ENCODE peak calls at places on chromosomes 1 and 21, in five cellular contexts. One of them, this sample, is unnamed.

GRCh38 chr1:67761054-67761453 is 72.2 kb downstream of the GNG12 start:
- DNase-seq in pancreas: no peak
- DNase-seq in heart right ventricle: no peak
- DNase-seq in sigmoid colon: no peak
- DNase-seq in brain microvascular endothelial cell: no peak
- DNase-seq in this sample: no peak

GRCh38 chr1:118821801-118822200 is 166.3 kb downstream of the TBX15 start:
- DNase-seq in pancreas: no peak
- DNase-seq in brain microvascular endothelial cell: no peak
- DNase-seq in sigmoid colon: no peak
- DNase-seq in heart right ventricle: no peak
- DNase-seq in this sample: no peak

GRCh38 chr1:55298167-55298894 is 83.2 kb upstream of the USP24 start:
- DNase-seq in heart right ventricle: no peak
- DNase-seq in sigmoid colon: no peak
- DNase-seq in pancreas: no peak
- DNase-seq in brain microvascular endothelial cell: no peak
- DNase-seq in this sample: no peak

GRCh38 chr1:161440312-161440894 is 64.9 kb upstream of the FCGR2A start:
- DNase-seq in brain microvascular endothelial cell: no peak
- DNase-seq in heart right ventricle: peak
- DNase-seq in sigmoid colon: peak
- DNase-seq in pancreas: peak
- DNase-seq in this sample: no peak

GRCh38 chr1:40922969-40923368 is 56.5 kb upstream of the CTPS1 start:
- DNase-seq in heart right ventricle: no peak
- DNase-seq in brain microvascular endothelial cell: no peak
- DNase-seq in sigmoid colon: peak
- DNase-seq in pancreas: no peak
- DNase-seq in this sample: no peak

GRCh38 chr1:44787506-44787905 is 464 bp downstream of the BEST4 start:
- DNase-seq in pancreas: no peak
- DNase-seq in sigmoid colon: no peak
- DNase-seq in brain microvascular endothelial cell: no peak
- DNase-seq in heart right ventricle: no peak
- DNase-seq in this sample: no peak

GRCh38 chr1:145885738-145886287 is at the start of gene ANKRD35:
- DNase-seq in pancreas: peak
- DNase-seq in sigmoid colon: peak
- DNase-seq in brain microvascular endothelial cell: peak
- DNase-seq in heart right ventricle: peak
- DNase-seq in this sample: peak

GRCh38 chr1:911875-912739 is 11.6 kb upstream of the SAMD11 start:
- DNase-seq in sigmoid colon: peak
- DNase-seq in heart right ventricle: no peak
- DNase-seq in pancreas: no peak
- DNase-seq in brain microvascular endothelial cell: no peak
- DNase-seq in this sample: no peak

GRCh38 chr21:44656868-44657267 is 864 bp upstream of the KRTAP12-3 start:
- DNase-seq in brain microvascular endothelial cell: no peak
- DNase-seq in sigmoid colon: no peak
- DNase-seq in pancreas: no peak
- DNase-seq in heart right ventricle: no peak
- DNase-seq in this sample: no peak

GRCh38 chr1:207240325-207241095 is 81.0 kb upstream of the CD55 start:
- DNase-seq in pancreas: no peak
- DNase-seq in heart right ventricle: no peak
- DNase-seq in sigmoid colon: no peak
- DNase-seq in brain microvascular endothelial cell: peak
- DNase-seq in this sample: no peak

GRCh38 chr1:54979327-54979891 is 1.0 kb upstream of the TMEM61 start:
- DNase-seq in brain microvascular endothelial cell: no peak
- DNase-seq in sigmoid colon: no peak
- DNase-seq in pancreas: no peak
- DNase-seq in heart right ventricle: no peak
- DNase-seq in this sample: no peak

GRCh38 chr1:224736619-224737352 is 120.7 kb downstream of the CNIH3 start:
- DNase-seq in brain microvascular endothelial cell: peak
- DNase-seq in heart right ventricle: peak
- DNase-seq in sigmoid colon: peak
- DNase-seq in pancreas: no peak
- DNase-seq in this sample: peak

GRCh38 chr1:178706467-178706866 is 18.6 kb upstream of the RALGPS2 start:
- DNase-seq in brain microvascular endothelial cell: no peak
- DNase-seq in heart right ventricle: no peak
- DNase-seq in sigmoid colon: peak
- DNase-seq in pancreas: no peak
- DNase-seq in this sample: no peak

GRCh38 chr1:206445116-206445515 is 25.2 kb upstream of the IKBKE start:
- DNase-seq in sigmoid colon: no peak
- DNase-seq in pancreas: peak
- DNase-seq in brain microvascular endothelial cell: no peak
- DNase-seq in heart right ventricle: peak
- DNase-seq in this sample: no peak

GRCh38 chr1:22104074-22104473 is 38.8 kb downstream of the WNT4 start:
- DNase-seq in pancreas: no peak
- DNase-seq in brain microvascular endothelial cell: no peak
- DNase-seq in heart right ventricle: no peak
- DNase-seq in sigmoid colon: no peak
- DNase-seq in this sample: no peak

GRCh38 chr21:26965091-26965566 is 1.8 kb downstream of the ADAMTS5 start:
- DNase-seq in pancreas: peak
- DNase-seq in brain microvascular endothelial cell: no peak
- DNase-seq in heart right ventricle: no peak
- DNase-seq in sigmoid colon: no peak
- DNase-seq in this sample: no peak

GRCh38 chr1:9721606-9722377 is 70.3 kb downstream of the PIK3CD start:
- DNase-seq in pancreas: no peak
- DNase-seq in sigmoid colon: no peak
- DNase-seq in brain microvascular endothelial cell: peak
- DNase-seq in heart right ventricle: peak
- DNase-seq in this sample: no peak

GRCh38 chr1:9722378-9722749 is 70.8 kb downstream of the PIK3CD start:
- DNase-seq in pancreas: no peak
- DNase-seq in heart right ventricle: no peak
- DNase-seq in sigmoid colon: no peak
- DNase-seq in brain microvascular endothelial cell: no peak
- DNase-seq in this sample: no peak

GRCh38 chr1:9724706-9725476 is 73.4 kb downstream of the PIK3CD start:
- DNase-seq in sigmoid colon: peak
- DNase-seq in brain microvascular endothelial cell: peak
- DNase-seq in heart right ventricle: peak
- DNase-seq in pancreas: peak
- DNase-seq in this sample: peak

GRCh38 chr1:9723926-9724325 is 72.4 kb downstream of the PIK3CD start:
- DNase-seq in pancreas: no peak
- DNase-seq in heart right ventricle: no peak
- DNase-seq in sigmoid colon: no peak
- DNase-seq in brain microvascular endothelial cell: no peak
- DNase-seq in this sample: no peak

DNA sequence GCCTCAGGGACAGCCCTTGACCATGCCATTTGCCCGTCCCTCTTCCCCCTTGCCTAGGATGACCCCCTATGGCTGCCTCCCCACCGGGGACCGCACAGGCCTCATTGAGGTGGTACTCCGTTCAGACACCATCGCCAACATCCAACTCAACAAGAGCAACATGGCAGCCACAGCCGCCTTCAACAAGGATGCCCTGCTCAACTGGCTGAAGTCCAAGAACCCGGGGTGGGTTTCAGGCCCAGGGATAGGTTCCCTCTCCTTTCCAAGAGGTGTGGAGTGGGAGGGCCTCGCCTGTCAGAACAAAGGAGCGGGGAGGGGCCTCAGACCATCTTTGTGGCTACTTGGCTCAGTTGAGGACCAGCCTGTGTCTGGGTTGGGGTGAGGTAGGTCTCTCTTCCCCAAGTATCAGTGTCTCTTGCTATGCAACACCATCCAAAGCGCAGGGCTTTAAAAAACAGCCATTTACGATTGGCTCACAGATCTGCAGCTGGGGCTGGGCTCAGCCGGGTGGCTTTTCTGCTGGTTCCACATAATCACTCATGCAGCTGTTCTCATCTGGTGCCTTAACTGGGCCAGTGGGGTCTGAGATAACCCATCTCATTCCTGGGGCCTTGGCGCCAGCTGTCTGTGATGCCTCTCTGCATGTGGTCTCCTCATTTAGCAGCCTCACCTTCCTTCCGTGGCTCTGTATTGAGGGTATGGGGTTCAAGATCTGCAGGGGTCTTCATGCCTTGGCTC is 71.7 kb downstream of the PIK3CD start:
- DNase-seq in sigmoid colon: no peak
- DNase-seq in pancreas: no peak
- DNase-seq in heart right ventricle: no peak
- DNase-seq in brain microvascular endothelial cell: no peak
- DNase-seq in this sample: no peak
- H3K27ac ChIP-seq in sigmoid colon: no peak
- H3K27ac ChIP-seq in pancreas: no peak
- H3K27ac ChIP-seq in heart right ventricle: no peak
- H3K27ac ChIP-seq in brain microvascular endothelial cell: no peak
- H3K27ac ChIP-seq in this sample: no peak

DNA sequence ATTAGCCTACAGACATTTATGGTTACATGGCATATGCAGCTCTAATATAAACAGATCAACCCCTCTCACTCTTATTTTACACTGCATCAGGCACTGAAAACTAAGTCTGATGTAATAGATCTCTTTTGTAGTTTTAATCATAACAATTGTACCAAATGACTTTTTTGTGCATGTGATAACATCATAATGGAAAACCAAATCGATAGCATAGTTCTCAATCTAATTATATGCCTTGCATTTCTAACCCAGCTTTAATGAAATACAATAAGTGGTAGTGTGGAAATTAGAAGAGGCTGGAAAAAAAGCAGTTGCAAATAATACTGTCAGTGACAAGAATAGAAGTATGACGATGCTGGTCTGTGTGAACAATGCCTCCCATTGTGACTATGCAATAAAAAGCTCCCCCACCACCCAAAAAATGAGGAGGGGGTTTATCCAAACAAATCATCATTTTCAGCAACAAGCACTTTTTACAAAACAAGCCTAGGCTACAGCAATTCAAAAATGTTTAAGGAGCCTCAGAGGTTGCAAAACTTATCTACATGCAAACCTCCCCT is 426.5 kb upstream of the NFIA start:
- DNase-seq in pancreas: no peak
- DNase-seq in brain microvascular endothelial cell: no peak
- DNase-seq in sigmoid colon: no peak
- DNase-seq in heart right ventricle: no peak
- DNase-seq in this sample: no peak
- H3K27ac ChIP-seq in pancreas: no peak
- H3K27ac ChIP-seq in brain microvascular endothelial cell: no peak
- H3K27ac ChIP-seq in sigmoid colon: no peak
- H3K27ac ChIP-seq in heart right ventricle: no peak
- H3K27ac ChIP-seq in this sample: peak

GRCh38 chr1:231324660-231325059 is 13.0 kb downstream of the EXOC8 start:
- DNase-seq in pancreas: no peak
- DNase-seq in brain microvascular endothelial cell: no peak
- DNase-seq in heart right ventricle: no peak
- DNase-seq in sigmoid colon: no peak
- DNase-seq in this sample: no peak
- H3K27ac ChIP-seq in pancreas: no peak
- H3K27ac ChIP-seq in brain microvascular endothelial cell: no peak
- H3K27ac ChIP-seq in heart right ventricle: no peak
- H3K27ac ChIP-seq in sigmoid colon: no peak
- H3K27ac ChIP-seq in this sample: no peak

DNA sequence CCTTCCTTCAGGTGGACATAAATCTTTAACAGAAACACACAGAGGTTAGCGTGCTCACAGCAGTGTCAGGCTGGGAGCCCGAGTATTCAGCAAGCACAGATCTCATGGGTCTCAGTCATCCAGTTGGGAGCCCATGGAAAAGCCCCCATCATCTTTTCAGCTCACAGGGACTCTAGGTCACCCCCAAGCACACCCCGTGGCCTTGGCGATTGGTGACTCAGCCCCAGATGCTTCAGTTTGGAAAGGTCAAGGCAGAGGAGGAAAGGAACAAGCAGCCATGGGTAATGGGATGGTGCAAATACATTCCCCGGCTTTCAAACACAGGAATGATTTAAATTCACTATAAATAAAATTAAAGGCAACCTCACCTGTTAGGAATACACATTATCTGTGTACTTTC is 88.9 kb downstream of the PGBD5 start:
- DNase-seq in brain microvascular endothelial cell: no peak
- DNase-seq in pancreas: no peak
- DNase-seq in heart right ventricle: no peak
- DNase-seq in sigmoid colon: no peak
- DNase-seq in this sample: no peak
- H3K27ac ChIP-seq in brain microvascular endothelial cell: no peak
- H3K27ac ChIP-seq in pancreas: no peak
- H3K27ac ChIP-seq in heart right ventricle: no peak
- H3K27ac ChIP-seq in sigmoid colon: no peak
- H3K27ac ChIP-seq in this sample: no peak